ENCODE peak calls at places on chromosomes 7 and 10, in seven cellular contexts. K is neuronal stem cell, A is cerebellum, D is KBM-7, G is AG10803, J is posterior cingulate gyrus, E is Caki2. L is an unnamed sample.

GRCh38 chr10:13503745-13504463 is 24.9 kb downstream of the BEND7 start:
- DNase-seq in A (no peak), D (no peak), E (no peak), G (peak), J (no peak), K (no peak), L (no peak)

GRCh38 chr7:129857313-129857712 is 95.4 kb downstream of the UBE2H start:
- DNase-seq in K (no peak), G (peak), D (no peak), A (no peak), J (no peak), E (no peak), L (no peak)

GRCh38 chr10:50622497-50623298 is 1.1 kb downstream of the SGMS1 start:
- DNase-seq in A (peak), J (peak), E (peak), D (no peak), G (peak), K (peak), L (peak)

GRCh38 chr7:99422091-99422624 is 13.4 kb downstream of the BUD31 start:
- DNase-seq in D (no peak), K (no peak), G (no peak), E (no peak), J (no peak), A (no peak), L (no peak)

GRCh38 chr10:101941871-101942270 is 98.3 kb upstream of the KCNIP2 start:
- DNase-seq in K (no peak), A (no peak), J (no peak), D (no peak), E (no peak), G (peak), L (no peak)

GRCh38 chr7:27605689-27606269 is 56.9 kb downstream of the HIBADH start:
- DNase-seq in D (peak), E (no peak), J (no peak), G (peak), A (no peak), K (no peak), L (peak)

GRCh38 chr10:2990764-2991163 is 76.6 kb upstream of the PFKP start:
- DNase-seq in E (no peak), G (no peak), D (no peak), K (no peak), A (no peak), J (no peak), L (no peak)

GRCh38 chr7:17405786-17406185 is 107.3 kb downstream of the AHR start:
- DNase-seq in G (peak), K (no peak), D (no peak), J (no peak), E (peak), A (no peak), L (peak)

GRCh38 chr7:94449151-94449725 is 54.5 kb downstream of the COL1A2 start:
- DNase-seq in D (peak), K (no peak), J (no peak), E (peak), A (peak), G (peak), L (peak)

GRCh38 chr7:47483604-47484273 is 98.2 kb downstream of the TNS3 start:
- DNase-seq in A (no peak), D (peak), J (peak), G (peak), E (no peak), K (no peak), L (peak)

GRCh38 chr10:232061-232460 is 96.8 kb downstream of the ZMYND11 start:
- DNase-seq in E (no peak), A (no peak), J (no peak), G (no peak), D (no peak), K (no peak), L (no peak)

GRCh38 chr10:30786131-30786530 is 156.6 kb upstream of the LYZL2 start:
- DNase-seq in J (no peak), A (no peak), D (no peak), G (peak), K (no peak), E (no peak), L (peak)

GRCh38 chr7:140342732-140343514 is 55.4 kb downstream of the SLC37A3 start:
- DNase-seq in J (peak), A (peak), E (no peak), D (peak), K (no peak), G (peak), L (peak)

GRCh38 chr10:99368646-99369045 is 39.5 kb downstream of the CNNM1 start:
- DNase-seq in K (no peak), E (peak), D (no peak), A (no peak), J (no peak), G (peak), L (no peak)

GRCh38 chr10:17375936-17376584 is 78.3 kb downstream of the ST8SIA6 start:
- DNase-seq in E (no peak), K (no peak), J (no peak), A (no peak), D (peak), G (no peak), L (peak)

GRCh38 chr10:130493021-130493420 is 356.8 kb downstream of the GLRX3 start:
- DNase-seq in A (no peak), J (peak), E (no peak), D (no peak), K (no peak), G (no peak), L (no peak)

GRCh38 chr7:111184960-111185359 is 94.0 kb downstream of the LRRN3 start:
- DNase-seq in J (no peak), G (no peak), E (no peak), A (peak), D (no peak), K (no peak), L (no peak)

GRCh38 chr7:52455571-52455970 is 579.9 kb upstream of the POM121L12 start:
- DNase-seq in E (no peak), J (no peak), K (no peak), G (no peak), A (no peak), D (no peak), L (no peak)

GRCh38 chr7:115672024-115672423 is 358.5 kb downstream of the TFEC start:
- DNase-seq in D (no peak), A (no peak), K (no peak), E (no peak), G (peak), J (no peak), L (no peak)

GRCh38 chr7:142919656-142920055 is 13.9 kb downstream of the TRPV5 start:
- DNase-seq in J (no peak), G (no peak), A (no peak), K (no peak), D (no peak), E (no peak), L (no peak)

GRCh38 chr10:99930731-99931550 is 78.8 kb downstream of the DNMBP start:
- DNase-seq in A (no peak), G (no peak), E (peak), D (no peak), K (no peak), J (no peak), L (no peak)

GRCh38 chr7:28272461-28272877 is 91.9 kb upstream of the JAZF1 start:
- DNase-seq in K (peak), E (no peak), G (peak), A (peak), D (peak), J (peak), L (peak)

GRCh38 chr10:25425776-25426175 is 251.0 kb downstream of the GPR158 start:
- DNase-seq in G (no peak), A (no peak), K (no peak), J (no peak), E (no peak), D (no peak), L (no peak)

GRCh38 chr7:70693300-70693689 is 438.6 kb upstream of the GALNT17 start:
- DNase-seq in D (no peak), E (peak), G (peak), K (no peak), A (no peak), J (no peak), L (no peak)

GRCh38 chr10:76352300-76352699 is 920.9 kb downstream of the LRMDA start:
- DNase-seq in E (peak), J (no peak), K (no peak), A (no peak), G (peak), D (no peak), L (peak)

GRCh38 chr10:128095023-128095752 is 31.0 kb downstream of the MKI67 start:
- DNase-seq in D (peak), A (no peak), K (no peak), E (no peak), J (no peak), G (no peak), L (peak)

GRCh38 chr7:129574487-129574886 is 37.0 kb upstream of the NRF1 start:
- DNase-seq in E (no peak), A (no peak), D (no peak), J (no peak), K (no peak), G (peak), L (no peak)

GRCh38 chr7:47236480-47237208 is 345.3 kb downstream of the TNS3 start:
- DNase-seq in G (no peak), D (no peak), E (no peak), A (no peak), K (no peak), J (no peak), L (no peak)

GRCh38 chr7:16727736-16728135 is 25.8 kb upstream of the TSPAN13 start:
- DNase-seq in D (no peak), E (no peak), J (no peak), A (no peak), G (no peak), K (no peak), L (no peak)

GRCh38 chr7:26857534-26858228 is 6.7 kb downstream of the SKAP2 start:
- DNase-seq in D (peak), G (peak), A (peak), K (peak), J (no peak), E (no peak), L (peak)

GRCh38 chr7:96723622-96724021 is 14.0 kb upstream of the SEM1 start:
- DNase-seq in J (no peak), K (no peak), A (no peak), D (no peak), E (no peak), G (peak), L (no peak)

GRCh38 chr10:129773359-129773990 is 190.6 kb downstream of the EBF3 start:
- DNase-seq in D (no peak), G (no peak), A (no peak), J (no peak), K (no peak), E (no peak), L (no peak)

GRCh38 chr10:129958686-129959543 is 5.2 kb downstream of the EBF3 start:
- DNase-seq in A (no peak), E (no peak), K (peak), J (no peak), D (no peak), G (no peak), L (no peak)

GRCh38 chr10:108005627-108006026 is 841.1 kb upstream of the SORCS1 start:
- DNase-seq in A (no peak), D (no peak), J (no peak), E (no peak), K (no peak), G (no peak), L (no peak)

GRCh38 chr7:44158060-44158872 is 17.1 kb upstream of the MYL7 start:
- DNase-seq in D (no peak), E (no peak), G (no peak), A (no peak), K (no peak), J (no peak), L (no peak)

GRCh38 chr7:45387837-45388236 is 186.3 kb upstream of the ADCY1 start:
- DNase-seq in K (no peak), G (no peak), D (no peak), J (no peak), A (no peak), E (no peak), L (no peak)

GRCh38 chr7:30136339-30136738 is 1.6 kb downstream of the MTURN start:
- DNase-seq in G (no peak), E (no peak), J (no peak), A (peak), K (no peak), D (no peak), L (no peak)

GRCh38 chr7:70474639-70475234 is 657.2 kb upstream of the GALNT17 start:
- DNase-seq in J (no peak), D (no peak), K (no peak), E (no peak), G (no peak), A (no peak), L (no peak)

GRCh38 chr7:128887169-128888038 is 23.1 kb downstream of the KCP start:
- DNase-seq in J (peak), G (no peak), D (no peak), E (no peak), A (no peak), K (no peak), L (no peak)